ENCODE peak calls at places on chromosomes 11 and 22, in eight cellular contexts. U, P, I, A, V, J, G and Z are unnamed samples.
A peak's percentile ranks its signal among the peaks of the same experiment; 100 is the strongest.

GRCh38 chr11:60951909-60952741 is at the start of gene SLC15A3:
- DNase-seq in I (peak; percentile 33), A (no peak), G (peak; percentile 42), V (peak; percentile 50), P (peak; percentile 27), J (peak; percentile 77), U (no peak), Z (no peak)

GRCh38 chr11:34653031-34653430 is 32.1 kb downstream of the EHF start:
- DNase-seq in J (no peak), A (no peak), I (no peak), P (no peak), V (no peak), G (no peak), U (no peak), Z (no peak)

GRCh38 chr11:111324277-111324720 is 26.0 kb downstream of the POU2AF3 start:
- DNase-seq in G (peak; percentile 8), A (no peak), V (peak; percentile 55), U (no peak), P (peak; percentile 72), I (no peak), J (no peak), Z (peak; percentile 40)

GRCh38 chr11:61974766-61975631 is 7.6 kb upstream of the FTH1 start:
- DNase-seq in A (no peak), P (no peak), G (peak; percentile 55), V (no peak), I (no peak), U (no peak), J (no peak), Z (no peak)

GRCh38 chr11:63490551-63491239 is at the start of gene PLAAT5:
- DNase-seq in G (no peak), J (no peak), U (no peak), I (no peak), A (peak; percentile 6), P (no peak), V (peak; percentile 37), Z (no peak)

GRCh38 chr11:65448418-65449196 is 26.0 kb downstream of the NEAT1 start:
- DNase-seq in P (peak; percentile 64), V (peak; percentile 89), U (no peak), I (no peak), J (no peak), A (peak; percentile 63), G (peak; percentile 73), Z (peak; percentile 58)

GRCh38 chr11:101127699-101128570 is 1.7 kb downstream of the PGR start:
- DNase-seq in U (no peak), J (peak; percentile 28), V (no peak), P (no peak), I (no peak), A (no peak), G (no peak), Z (no peak)

GRCh38 chr22:46267431-46268279 is at the start of gene TTC38:
- DNase-seq in P (peak; percentile 60), I (peak; percentile 64), G (peak; percentile 79), V (peak; percentile 75), J (peak; percentile 92), U (no peak), A (peak; percentile 66), Z (peak; percentile 72)

GRCh38 chr22:49779853-49780271 is 47.8 kb downstream of the BRD1 start:
- DNase-seq in A (no peak), P (no peak), G (no peak), V (no peak), U (no peak), J (no peak), I (no peak), Z (no peak)

GRCh38 chr22:20176421-20177060 is 25.7 kb upstream of the CCDC188 start:
- DNase-seq in A (no peak), J (no peak), U (no peak), P (no peak), I (no peak), V (no peak), G (no peak), Z (no peak)

GRCh38 chr22:19097518-19097917 is 24.7 kb downstream of the DGCR2 start:
- DNase-seq in I (no peak), U (no peak), G (no peak), A (no peak), J (no peak), V (no peak), P (no peak), Z (no peak)

GRCh38 chr11:29518389-29519174 is 498.2 kb downstream of the KCNA4 start:
- DNase-seq in G (peak; percentile 62), P (no peak), U (no peak), A (no peak), I (no peak), V (peak; percentile 4), J (no peak), Z (no peak)

GRCh38 chr11:75557649-75558494 is 4.2 kb upstream of the SERPINH1 start:
- DNase-seq in I (no peak), V (peak; percentile 94), G (peak; percentile 96), J (peak; percentile 78), P (peak; percentile 95), A (peak; percentile 88), U (peak; percentile 87), Z (peak; percentile 86)

GRCh38 chr11:36295926-36296325 is at the start of gene PRR5L:
- DNase-seq in P (no peak), V (no peak), J (no peak), A (no peak), I (no peak), G (no peak), U (no peak), Z (no peak)

GRCh38 chr11:124783002-124783401 is 17.2 kb downstream of the MSANTD2 start:
- DNase-seq in A (no peak), G (no peak), I (no peak), U (no peak), J (no peak), V (no peak), P (peak; percentile 15), Z (no peak)

GRCh38 chr11:124776865-124777645 is 15.0 kb upstream of the ESAM start:
- DNase-seq in A (no peak), V (no peak), P (no peak), G (no peak), J (no peak), I (no peak), U (no peak), Z (no peak)

GRCh38 chr11:124784051-124784450 is 16.2 kb downstream of the MSANTD2 start:
- DNase-seq in P (no peak), I (no peak), V (no peak), A (no peak), U (no peak), J (no peak), G (no peak), Z (no peak)

GRCh38 chr11:124779568-124779967 is 17.5 kb upstream of the ESAM start:
- DNase-seq in J (no peak), G (no peak), U (no peak), V (no peak), I (no peak), A (no peak), P (no peak), Z (no peak)

DNA sequence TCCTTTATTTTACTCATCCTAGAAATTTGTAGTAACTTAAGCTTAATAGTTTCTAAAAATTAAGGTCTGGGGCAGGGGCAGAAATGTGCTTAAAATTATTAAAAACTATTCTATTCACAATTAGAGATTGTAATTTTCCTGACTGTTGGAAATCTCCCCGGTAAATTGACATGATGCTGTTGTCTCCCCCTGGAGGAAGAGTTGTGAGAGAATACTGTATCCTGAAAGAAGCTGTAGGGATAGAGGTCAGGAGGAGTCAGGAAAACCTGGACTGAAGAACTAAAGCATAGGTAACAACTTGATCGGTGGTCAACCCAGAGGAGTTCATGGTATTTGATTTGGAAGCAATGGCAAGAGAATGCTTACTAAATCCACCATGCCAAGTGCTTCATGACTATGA is 16.2 kb upstream of the ESAM start:
- DNase-seq in G (no peak), J (no peak), A (no peak), V (no peak), I (no peak), U (no peak), P (no peak), Z (no peak)
- TF ChIP-seq CTCF in G (peak; percentile 29), J (no peak), A (peak; percentile 51), V (peak; percentile 43), I (no peak), U (peak; percentile 21), P (no peak), Z (peak; percentile 54)

DNA sequence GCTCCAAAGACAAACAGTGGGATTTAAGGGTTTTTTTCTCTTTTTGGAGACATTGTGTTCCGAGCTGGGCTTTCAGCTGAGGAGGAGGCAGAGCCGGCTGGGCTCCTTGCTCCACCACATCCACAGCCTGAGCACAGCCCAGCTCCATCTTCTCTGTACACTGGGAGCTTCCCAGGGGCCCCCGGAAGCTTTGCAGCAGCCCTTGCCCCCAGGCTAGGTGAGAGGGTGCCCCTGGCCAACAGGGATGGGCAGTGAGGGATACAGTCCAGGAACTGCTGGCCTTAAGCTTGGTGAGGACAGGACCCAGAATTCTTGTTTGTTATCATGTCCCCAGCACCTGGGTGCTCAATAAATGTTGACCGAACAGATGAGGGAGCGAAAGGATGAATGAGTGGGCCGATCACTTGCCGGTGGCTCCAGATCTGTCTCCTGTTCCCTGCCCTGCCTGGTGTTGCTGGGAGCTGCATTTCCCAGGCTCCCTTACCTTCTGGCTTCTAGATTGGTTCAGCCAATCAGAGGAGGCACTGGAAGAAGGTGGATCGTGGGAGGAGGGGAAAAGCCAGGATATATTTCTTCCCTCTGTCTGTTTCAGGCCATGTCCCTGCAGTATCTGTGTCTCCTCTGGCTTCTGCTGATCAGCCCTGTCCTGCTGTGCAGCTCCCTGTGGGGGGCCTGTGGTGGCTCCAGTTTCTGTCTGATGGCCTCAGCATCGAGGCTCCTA is 26.5 kb upstream of the NECTIN1 start:
- DNase-seq in I (no peak), G (no peak), A (no peak), J (no peak), P (no peak), U (no peak), V (no peak), Z (no peak)
- TF ChIP-seq CTCF in I (no peak), G (no peak), A (no peak), J (no peak), P (no peak), U (no peak), V (no peak), Z (no peak)

DNA sequence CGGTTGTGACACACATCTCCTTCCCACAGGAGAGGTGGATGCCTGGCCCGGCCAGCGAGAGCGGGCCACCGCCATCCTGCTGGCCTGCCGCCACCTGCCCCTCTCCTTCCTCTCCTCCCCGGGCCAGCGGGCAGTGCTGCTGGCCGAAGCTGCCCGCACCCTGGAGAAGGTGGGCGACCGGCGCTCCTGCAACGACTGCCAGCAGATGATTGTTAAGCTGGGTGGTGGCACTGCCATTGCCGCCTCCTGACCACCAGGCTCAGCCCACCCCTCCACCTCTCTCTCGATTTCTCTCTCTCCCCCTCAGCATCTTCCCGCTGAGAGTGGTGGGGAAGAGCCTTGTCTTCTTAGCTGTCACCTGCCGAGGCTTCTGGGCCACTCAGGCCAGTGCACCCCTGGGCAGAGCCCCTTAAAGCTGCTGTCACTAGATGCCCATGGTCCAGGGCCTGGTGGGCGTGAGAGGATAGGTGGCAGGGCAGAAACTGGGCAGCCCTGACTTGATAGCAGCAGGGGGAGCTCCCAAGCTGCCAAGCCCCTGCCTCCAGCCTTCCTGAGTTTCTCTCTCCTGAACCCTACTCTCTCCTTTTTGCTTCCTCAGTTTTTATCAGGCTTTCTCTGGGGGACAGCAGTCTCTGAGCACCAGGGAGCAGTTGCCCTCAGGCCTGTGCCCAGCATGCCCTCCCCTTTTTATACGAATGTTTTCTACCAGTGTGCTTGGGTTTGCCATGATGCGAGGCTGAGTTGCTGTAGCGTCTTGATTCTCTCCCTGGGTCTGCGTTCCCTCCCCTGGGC is 9.3 kb downstream of the SHISA8 start:
- DNase-seq in I (no peak), U (no peak), P (no peak), V (no peak), A (no peak), G (no peak), J (no peak), Z (no peak)
- TF ChIP-seq CTCF in I (no peak), U (no peak), P (no peak), V (no peak), A (no peak), G (no peak), J (no peak), Z (no peak)

GRCh38 chr11:76791861-76792260 is 8.7 kb downstream of the TSKU start:
- DNase-seq in J (no peak), V (peak; percentile 88), A (peak; percentile 79), U (no peak), P (peak; percentile 78), I (no peak), G (peak; percentile 53), Z (peak; percentile 65)
- TF ChIP-seq CTCF in J (no peak), V (no peak), A (no peak), U (no peak), P (no peak), I (no peak), G (no peak), Z (no peak)